ENCODE peak calls at places on chromosomes 5 and 9, in four cellular contexts. B is CD8-positive, alpha-beta memory T cell; L is Peyer's patch; Q is kidney. I is an unnamed sample. For H3K9me3 and H3K4me1, the result is how much of the 10 kb centered on the place peaks cover.

GRCh38 chr5:18281947-18282557 is 647.8 kb downstream of the TAF11L14 start:
- DNase-seq in B (no peak), L (no peak), Q (no peak), I (no peak)

GRCh38 chr9:114184071-114184470 is 28.7 kb downstream of the COL27A1 start:
- DNase-seq in B (no peak), L (no peak), Q (peak), I (no peak)

GRCh38 chr5:158990979-158991378 is 108.7 kb downstream of the EBF1 start:
- DNase-seq in B (no peak), L (no peak), Q (no peak), I (no peak)

GRCh38 chr9:72809586-72809985 is 143.3 kb downstream of the ALDH1A1 start:
- DNase-seq in B (no peak), L (no peak), Q (no peak), I (no peak)

GRCh38 chr9:134605351-134605968 is 36.1 kb upstream of the COL5A1 start:
- DNase-seq in B (no peak), L (peak), Q (no peak), I (no peak)

GRCh38 chr5:158236511-158237335 is 377.8 kb upstream of the CLINT1 start:
- DNase-seq in B (no peak), L (no peak), Q (no peak), I (no peak)

GRCh38 chr5:59328801-59329296 is 564.7 kb downstream of the PDE4D start:
- DNase-seq in B (no peak), L (no peak), Q (peak), I (no peak)

GRCh38 chr5:10856646-10857332 is 95.8 kb upstream of the DAP start:
- DNase-seq in B (no peak), L (peak), Q (peak), I (no peak)

GRCh38 chr9:113808391-113809191 is 67.5 kb upstream of the ZNF618 start:
- DNase-seq in B (no peak), L (no peak), Q (peak), I (no peak)

GRCh38 chr5:178225174-178225573 is 7.4 kb downstream of the PHYKPL start:
- DNase-seq in B (no peak), L (no peak), Q (peak), I (no peak)

GRCh38 chr9:94139672-94140417 is 55.6 kb downstream of the PTPDC1 start:
- DNase-seq in B (no peak), L (peak), Q (peak), I (peak)

GRCh38 chr5:10250804-10251276 is 760 bp downstream of the CCT5 start:
- DNase-seq in B (no peak), L (no peak), Q (no peak), I (no peak)

GRCh38 chr9:136656795-136657611 is 5.7 kb upstream of the EGFL7 start:
- DNase-seq in B (no peak), L (no peak), Q (peak), I (no peak)

GRCh38 chr5:5183933-5184332 is 43.8 kb downstream of the ADAMTS16 start:
- DNase-seq in B (no peak), L (no peak), Q (no peak), I (no peak)

GRCh38 chr5:45796959-45797553 is 100.9 kb upstream of the HCN1 start:
- DNase-seq in B (no peak), L (no peak), Q (no peak), I (no peak)

GRCh38 chr5:32446660-32447059 is 2.1 kb upstream of the ZFR start:
- DNase-seq in B (no peak), L (peak), Q (no peak), I (no peak)

GRCh38 chr9:135513351-135513846 is 7.8 kb upstream of the LCN1 start:
- DNase-seq in B (no peak), L (peak), Q (no peak), I (peak)

GRCh38 chr9:4077499-4078102 is 222.3 kb downstream of the GLIS3 start:
- DNase-seq in B (no peak), L (peak), Q (peak), I (peak)

GRCh38 chr9:72119853-72120252 is 29.4 kb upstream of the GDA start:
- DNase-seq in B (no peak), L (no peak), Q (no peak), I (no peak)

GRCh38 chr9:81825831-81826540 is 102.2 kb upstream of the SPATA31D4 start:
- DNase-seq in B (no peak), L (peak), Q (no peak), I (no peak)

GRCh38 chr5:65072836-65073620 is 304.3 kb downstream of the CWC27 start:
- DNase-seq in B (no peak), L (peak), Q (no peak), I (no peak)

GRCh38 chr9:36874921-36875320 is 159.1 kb downstream of the PAX5 start:
- DNase-seq in B (no peak), L (peak), Q (no peak), I (no peak)

GRCh38 chr9:20684865-20685696 is 1.0 kb downstream of the FOCAD start:
- DNase-seq in B (no peak), L (no peak), Q (no peak), I (no peak)

GRCh38 chr5:135209495-135209837 is 175.4 kb upstream of the PITX1 start:
- DNase-seq in B (no peak), L (peak), Q (no peak), I (no peak)

GRCh38 chr9:91120200-91120599 is 241.5 kb downstream of the AUH start:
- DNase-seq in B (no peak), L (no peak), Q (no peak), I (no peak)
- H3K9me3 ChIP-seq in B (under half), L (under half), Q (under half), I (under half)

DNA sequence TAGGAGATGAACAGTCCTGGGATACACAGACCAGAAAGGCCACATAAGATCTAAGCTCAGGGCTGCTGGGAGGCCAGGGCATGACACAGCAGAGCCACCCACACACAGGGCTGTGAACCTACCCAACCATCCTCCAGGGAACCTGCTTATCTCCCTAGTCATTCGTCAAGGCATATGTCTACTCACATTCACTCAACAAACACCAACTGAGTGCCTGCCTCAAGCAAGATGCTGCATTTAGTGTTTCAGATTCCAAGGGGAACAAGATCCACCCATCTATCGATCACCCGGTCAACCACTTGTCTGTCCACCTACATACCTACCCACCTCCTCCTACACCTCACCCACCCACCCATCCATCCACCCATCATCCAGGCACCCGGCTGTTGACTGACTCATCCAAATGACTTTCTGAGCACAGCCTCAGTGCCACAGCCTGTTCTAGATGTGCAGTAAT is 1.9 kb downstream of the DPM2 start:
- DNase-seq in B (no peak), L (no peak), Q (no peak), I (no peak)
- H3K4me1 ChIP-seq in B (under half), L (under half), Q (under half), I (under half)

DNA sequence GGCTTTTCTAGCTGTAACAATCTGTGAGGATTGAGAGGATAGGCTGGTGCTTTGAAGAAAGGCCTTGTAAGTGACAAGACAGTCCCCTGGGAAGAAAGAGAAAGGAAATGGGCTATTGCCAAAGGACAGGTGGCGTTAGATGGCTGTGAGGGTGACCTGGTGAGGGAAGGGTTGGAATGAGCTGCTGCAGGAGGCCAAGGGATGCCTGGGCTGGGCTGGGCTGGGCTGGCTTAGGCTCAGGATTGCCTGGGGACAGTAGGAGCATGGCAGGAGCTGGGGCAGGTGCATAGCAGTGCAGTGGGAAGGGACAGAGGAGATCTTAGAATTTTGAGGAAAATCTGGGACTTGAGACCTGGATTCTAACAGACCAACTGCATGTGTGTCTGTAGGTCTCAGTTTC is 9.7 kb upstream of the MYOZ3 start:
- DNase-seq in B (no peak), L (no peak), Q (no peak), I (no peak)
- H3K27ac ChIP-seq in B (no peak), L (no peak), Q (no peak), I (no peak)

GRCh38 chr5:141422742-141423291 is 2.0 kb downstream of the PCDHGA11 start:
- DNase-seq in B (no peak), L (no peak), Q (no peak), I (no peak)
- H3K9me3 ChIP-seq in B (under half), L (under half), Q (half or more), I (half or more)

GRCh38 chr5:167160388-167160787 is 1131.1 kb upstream of the WWC1 start:
- DNase-seq in B (no peak), L (no peak), Q (no peak), I (no peak)

GRCh38 chr5:167155387-167156051 is 1135.9 kb upstream of the WWC1 start:
- DNase-seq in B (no peak), L (no peak), Q (no peak), I (no peak)

GRCh38 chr5:167156446-167156845 is 1135.0 kb upstream of the WWC1 start:
- DNase-seq in B (no peak), L (no peak), Q (no peak), I (no peak)

DNA sequence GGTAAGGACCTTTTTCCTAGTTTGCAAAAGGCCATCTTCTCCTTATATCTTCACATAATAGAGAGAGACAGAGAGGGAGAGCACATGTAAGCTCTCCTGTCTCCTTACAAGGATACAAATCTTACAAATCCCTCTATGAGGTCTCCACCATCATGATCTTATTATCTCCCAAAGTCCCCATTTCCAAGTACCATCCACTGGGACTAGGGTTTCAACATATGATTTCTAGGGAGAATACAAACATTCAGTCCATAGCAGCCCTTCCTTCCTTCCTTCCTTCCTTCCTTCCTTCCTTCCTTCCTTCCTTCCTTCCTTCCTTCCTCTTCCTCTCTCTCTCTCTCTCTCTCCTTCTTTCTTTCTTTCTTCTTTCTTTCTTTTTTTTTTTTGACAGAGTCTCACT is 1132.9 kb upstream of the WWC1 start:
- DNase-seq in B (no peak), L (no peak), Q (no peak), I (no peak)
- H3K4me1 ChIP-seq in B (under half), L (under half), Q (under half), I (under half)

GRCh38 chr9:111301195-111301594 is 28.8 kb downstream of the OR2K2 start:
- DNase-seq in B (no peak), L (no peak), Q (no peak), I (no peak)

GRCh38 chr9:111298831-111299603 is 31.0 kb downstream of the OR2K2 start:
- DNase-seq in B (no peak), L (peak), Q (peak), I (no peak)

GRCh38 chr9:111297061-111297824 is 32.8 kb downstream of the OR2K2 start:
- DNase-seq in B (no peak), L (no peak), Q (no peak), I (no peak)

GRCh38 chr9:111300140-111300735 is 29.8 kb downstream of the OR2K2 start:
- DNase-seq in B (no peak), L (no peak), Q (no peak), I (no peak)

GRCh38 chr9:111298111-111298510 is 31.9 kb downstream of the OR2K2 start:
- DNase-seq in B (no peak), L (no peak), Q (no peak), I (no peak)
- H3K27ac ChIP-seq in B (no peak), L (no peak), Q (no peak), I (no peak)